ENCODE peak calls at places on chromosomes 3 and 15, in seven cellular contexts. Z, C, N, M, W, J and U are unnamed samples.
A peak's percentile ranks its signal among the peaks of the same experiment; 100 is the strongest.

GRCh38 chr15:45165536-45165935 is 22.2 kb downstream of the SHF start:
- DNase-seq in Z (no peak), C (no peak), N (no peak), M (no peak), W (no peak), J (no peak), U (no peak)

GRCh38 chr3:137065381-137065780 is 107.6 kb downstream of the IL20RB start:
- DNase-seq in Z (no peak), C (no peak), N (no peak), M (no peak), W (no peak), J (no peak), U (no peak)

GRCh38 chr3:156291269-156292123 is 171.1 kb downstream of the KCNAB1 start:
- DNase-seq in Z (no peak), C (no peak), N (no peak), M (no peak), W (no peak), J (peak; percentile 24), U (no peak)

GRCh38 chr3:126352476-126353454 is 4.4 kb downstream of the KLF15 start:
- DNase-seq in Z (peak; percentile 63), C (no peak), N (peak; percentile 82), M (no peak), W (no peak), J (peak; percentile 13), U (peak; percentile 37)

GRCh38 chr15:50077655-50078054 is 41.4 kb downstream of the ATP8B4 start:
- DNase-seq in Z (no peak), C (no peak), N (no peak), M (no peak), W (no peak), J (no peak), U (no peak)

GRCh38 chr3:181358555-181358954 is 353.2 kb upstream of the SOX2 start:
- DNase-seq in Z (no peak), C (no peak), N (no peak), M (no peak), W (peak; percentile 69), J (no peak), U (no peak)

GRCh38 chr3:168081171-168081771 is 14.5 kb downstream of the GOLIM4 start:
- DNase-seq in Z (no peak), C (no peak), N (no peak), M (no peak), W (no peak), J (no peak), U (no peak)

GRCh38 chr15:84810073-84810840 is 6.9 kb upstream of the ALPK3 start:
- DNase-seq in Z (no peak), C (no peak), N (peak; percentile 40), M (no peak), W (no peak), J (no peak), U (no peak)

GRCh38 chr3:101084404-101084803 is 91.2 kb upstream of the ABI3BP start:
- DNase-seq in Z (no peak), C (no peak), N (no peak), M (no peak), W (no peak), J (no peak), U (no peak)

GRCh38 chr15:81296673-81297072 is 27.3 kb downstream of the STARD5 start:
- DNase-seq in Z (peak; percentile 76), C (no peak), N (peak; percentile 72), M (peak; percentile 61), W (peak; percentile 69), J (peak; percentile 34), U (peak; percentile 86)

GRCh38 chr3:78871048-78871447 is 896.8 kb downstream of the ROBO1 start:
- DNase-seq in Z (no peak), C (no peak), N (no peak), M (no peak), W (no peak), J (no peak), U (no peak)

GRCh38 chr15:49978171-49978570 is 140.9 kb downstream of the ATP8B4 start:
- DNase-seq in Z (no peak), C (no peak), N (no peak), M (no peak), W (no peak), J (no peak), U (no peak)

GRCh38 chr3:170811928-170812591 is 57.9 kb downstream of the RPL22L1 start:
- DNase-seq in Z (peak; percentile 73), C (peak; percentile 64), N (no peak), M (peak; percentile 73), W (peak; percentile 11), J (peak; percentile 89), U (peak; percentile 81)

GRCh38 chr3:177776656-177777055 is 579.4 kb upstream of the TBL1XR1 start:
- DNase-seq in Z (peak; percentile 64), C (no peak), N (no peak), M (no peak), W (no peak), J (no peak), U (no peak)

GRCh38 chr3:189166334-189166733 is 5.4 kb upstream of the TPRG1 start:
- DNase-seq in Z (no peak), C (no peak), N (no peak), M (no peak), W (no peak), J (no peak), U (no peak)

DNA sequence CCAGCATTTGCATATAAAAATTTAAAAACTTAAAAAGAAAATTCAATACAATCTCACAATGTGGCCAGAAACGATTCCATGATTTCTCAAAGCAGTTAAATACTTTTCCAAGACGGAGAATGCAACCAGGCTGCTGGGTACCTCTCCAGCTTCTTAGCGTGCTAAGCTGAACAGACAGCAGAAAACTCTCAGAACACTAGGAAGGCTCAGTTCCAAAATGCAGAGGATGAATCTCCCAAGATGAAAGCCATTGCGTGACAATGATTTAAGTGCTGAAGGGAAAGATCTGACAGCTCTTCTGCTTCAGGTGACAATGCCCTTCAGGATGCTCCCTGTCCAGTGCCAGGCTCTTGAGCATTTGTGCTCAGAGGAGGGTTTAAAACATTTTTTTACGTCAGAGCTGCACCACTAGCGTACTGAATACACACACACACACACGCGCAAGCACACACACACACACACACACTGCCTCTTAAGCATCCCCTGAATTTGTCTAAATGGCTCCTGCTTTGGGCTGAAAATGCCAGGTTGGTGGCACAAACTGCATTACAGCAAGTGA is 26.3 kb downstream of the ARHGEF3 start:
- DNase-seq in Z (no peak), C (no peak), N (no peak), M (no peak), W (no peak), J (no peak), U (no peak)
- H3K4me3 ChIP-seq in Z (no peak overlapping the region), C (no peak overlapping the region), N (peak overlapping the region; percentile 6), M (no peak overlapping the region), W (no peak overlapping the region), J (no peak overlapping the region), U (no peak overlapping the region)

DNA sequence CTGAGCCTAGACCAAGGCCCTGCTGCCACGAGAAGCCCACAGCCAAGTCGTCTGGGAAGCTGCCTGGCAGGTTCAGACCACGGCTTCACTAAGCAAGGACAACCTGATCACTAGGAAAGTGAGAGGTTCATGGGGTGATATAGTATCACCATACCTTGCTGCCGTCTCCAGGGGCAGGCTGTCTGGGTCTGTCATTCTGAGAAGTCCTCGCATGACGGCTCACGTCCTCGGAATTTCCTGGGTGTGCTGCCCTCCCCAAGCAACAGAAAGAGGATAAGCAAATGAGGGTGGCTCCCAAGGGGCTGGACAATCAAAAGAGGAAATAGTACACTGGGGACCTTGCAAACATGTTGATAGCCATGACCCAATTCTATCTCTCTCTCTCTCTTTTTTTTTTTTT is 207.4 kb upstream of the IGF1R start:
- DNase-seq in Z (no peak), C (no peak), N (no peak), M (no peak), W (no peak), J (no peak), U (no peak)
- TF ChIP-seq CTCF in Z (no peak), C (no peak), N (no peak), M (no peak), W (no peak), J (no peak), U (no peak)

GRCh38 chr3:13896473-13897154 is 16.7 kb upstream of the WNT7A start:
- DNase-seq in Z (peak; percentile 64), C (peak; percentile 18), N (no peak), M (peak; percentile 63), W (peak; percentile 26), J (peak; percentile 81), U (peak; percentile 73)
- H3K4me3 ChIP-seq in Z (peak overlapping the region; percentile 75), C (no peak overlapping the region), N (peak overlapping the region; percentile 61), M (peak overlapping the region; percentile 49), W (peak overlapping the region; percentile 53), J (peak overlapping the region; percentile 70), U (no peak overlapping the region)

DNA sequence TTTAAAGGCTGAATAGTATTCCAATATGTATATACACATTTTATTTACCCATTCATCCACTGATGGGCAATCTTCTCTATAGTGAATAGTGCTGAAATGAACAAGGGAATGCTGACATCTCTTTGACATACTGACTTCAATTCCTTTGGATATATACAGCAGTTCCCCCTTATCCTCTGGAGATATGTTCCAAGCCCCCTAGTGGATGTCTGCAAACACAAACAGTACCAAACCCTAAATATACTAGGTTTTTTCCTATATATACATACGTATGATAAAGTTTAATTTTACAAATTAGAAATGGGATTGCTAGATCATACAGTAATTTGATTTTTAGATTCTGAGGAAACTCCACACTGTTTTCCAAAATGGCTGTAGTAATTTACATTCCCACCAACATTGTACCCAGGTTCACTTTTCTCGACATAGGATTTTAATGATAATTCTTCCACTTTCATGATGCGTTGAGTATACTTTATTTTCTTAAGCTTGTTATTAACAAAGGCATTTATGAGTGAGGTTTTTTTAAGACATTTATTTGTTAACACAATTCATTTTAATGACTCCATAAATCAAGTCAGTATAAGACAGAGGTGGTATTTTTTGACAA is 38.2 kb downstream of the VPS13C start:
- DNase-seq in Z (no peak), C (no peak), N (no peak), M (no peak), W (no peak), J (no peak), U (no peak)
- TF ChIP-seq CTCF in Z (no peak), C (peak; percentile 18), N (peak; percentile 20), M (no peak), W (peak; percentile 29), J (no peak), U (no peak)

GRCh38 chr3:44020178-44020577 is 221.5 kb upstream of the TOPAZ1 start:
- DNase-seq in Z (no peak), C (no peak), N (no peak), M (no peak), W (no peak), J (no peak), U (no peak)

GRCh38 chr3:44024194-44024593 is 217.5 kb upstream of the TOPAZ1 start:
- DNase-seq in Z (no peak), C (no peak), N (no peak), M (no peak), W (no peak), J (no peak), U (no peak)

GRCh38 chr3:44021646-44022594 is 219.8 kb upstream of the TOPAZ1 start:
- DNase-seq in Z (no peak), C (no peak), N (no peak), M (no peak), W (no peak), J (no peak), U (no peak)

GRCh38 chr3:44016818-44017217 is 224.9 kb upstream of the TOPAZ1 start:
- DNase-seq in Z (no peak), C (no peak), N (no peak), M (no peak), W (no peak), J (no peak), U (no peak)

GRCh38 chr3:44019736-44020135 is 221.9 kb upstream of the TOPAZ1 start:
- DNase-seq in Z (no peak), C (no peak), N (no peak), M (no peak), W (no peak), J (no peak), U (no peak)
- H3K4me3 ChIP-seq in Z (no peak overlapping the region), C (no peak overlapping the region), N (no peak overlapping the region), M (no peak overlapping the region), W (no peak overlapping the region), J (no peak overlapping the region), U (no peak overlapping the region)